ENCODE peak calls at places on chromosome 1, in five cellular contexts. B is sigmoid colon, S is spleen, Y is HCT116, W is upper lobe of left lung. M is an unnamed sample.

GRCh38 chr1:228339059-228339704 is 67.5 kb downstream of the TRIM11 start:
- DNase-seq in Y (no peak), B (no peak), W (no peak), S (no peak), M (peak)

GRCh38 chr1:153946622-153947246 is at the start of gene DENND4B:
- DNase-seq in Y (no peak), S (peak), B (peak), W (peak), M (peak)

GRCh38 chr1:17521946-17522612 is 17.4 kb upstream of the ARHGEF10L start:
- DNase-seq in W (no peak), Y (no peak), S (no peak), B (no peak), M (peak)

GRCh38 chr1:203324103-203325003 is 19.0 kb downstream of the BTG2 start:
- DNase-seq in S (peak), W (peak), Y (no peak), B (peak), M (peak)

GRCh38 chr1:102084771-102085535 is 88.2 kb upstream of the OLFM3 start:
- DNase-seq in Y (no peak), B (no peak), W (no peak), S (no peak), M (no peak)

GRCh38 chr1:232191560-232191959 is 438.4 kb downstream of the SIPA1L2 start:
- DNase-seq in S (no peak), Y (no peak), W (no peak), B (no peak), M (no peak)

GRCh38 chr1:229891227-229891626 is 175.8 kb upstream of the GALNT2 start:
- DNase-seq in W (no peak), Y (no peak), S (no peak), B (no peak), M (no peak)

GRCh38 chr1:78490861-78491310 is at the start of gene PTGFR:
- DNase-seq in B (no peak), S (no peak), W (peak), Y (no peak), M (no peak)

GRCh38 chr1:57889686-57890360 is 466.0 kb upstream of the DAB1 start:
- DNase-seq in W (no peak), Y (no peak), B (no peak), S (no peak), M (no peak)

GRCh38 chr1:208179303-208179702 is 64.9 kb downstream of the PLXNA2 start:
- DNase-seq in Y (no peak), S (no peak), B (no peak), W (peak), M (peak)

GRCh38 chr1:61124691-61125090 is 42.3 kb downstream of the NFIA start:
- DNase-seq in Y (no peak), S (no peak), B (peak), W (no peak), M (no peak)

GRCh38 chr1:83641828-83642443 is 357.0 kb downstream of the TTLL7 start:
- DNase-seq in Y (no peak), S (no peak), W (no peak), B (peak), M (no peak)

GRCh38 chr1:37974575-37974974 is 15.2 kb downstream of the SF3A3 start:
- DNase-seq in W (no peak), S (no peak), B (no peak), Y (no peak), M (no peak)

GRCh38 chr1:45569962-45570581 is 13.8 kb upstream of the NASP start:
- DNase-seq in Y (peak), B (peak), W (peak), S (peak), M (peak)

GRCh38 chr1:117877823-117878222 is 51.6 kb downstream of the GDAP2 start:
- DNase-seq in B (no peak), S (no peak), W (no peak), Y (no peak), M (no peak)

GRCh38 chr1:19672237-19672636 is 7.6 kb downstream of the HTR6 start:
- DNase-seq in S (no peak), Y (no peak), W (no peak), B (no peak), M (no peak)

GRCh38 chr1:19675797-19676196 is 11.1 kb downstream of the HTR6 start:
- DNase-seq in B (no peak), S (no peak), W (no peak), Y (no peak), M (no peak)

GRCh38 chr1:19666139-19666465 is 1.4 kb downstream of the HTR6 start:
- DNase-seq in W (no peak), S (no peak), Y (no peak), B (no peak), M (no peak)

GRCh38 chr1:19668893-19669292 is 4.2 kb downstream of the HTR6 start:
- DNase-seq in S (no peak), B (no peak), W (no peak), Y (no peak), M (no peak)

DNA sequence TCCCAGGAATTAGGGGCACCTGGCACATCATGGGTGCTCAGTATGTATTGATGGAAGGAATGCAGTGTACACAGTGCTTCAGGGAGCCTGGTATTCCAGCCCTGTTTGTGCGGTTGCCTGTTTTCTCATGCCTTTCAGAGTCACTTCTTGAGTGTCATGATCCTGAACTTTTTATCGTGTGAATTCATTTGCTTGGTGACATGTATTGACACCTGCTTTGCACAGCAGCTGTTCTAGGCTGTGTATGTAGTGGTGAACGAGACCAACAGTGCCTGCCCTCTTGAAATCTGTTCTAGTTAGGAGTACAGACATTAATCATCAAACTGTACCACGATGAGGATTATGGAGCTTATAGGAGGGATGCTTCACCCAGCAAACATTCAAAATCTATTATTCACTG is 6.1 kb downstream of the HTR6 start:
- DNase-seq in Y (no peak), S (no peak), B (no peak), W (no peak), M (no peak)
- TF ChIP-seq POLR2AphosphoS5 in Y (no peak), S (no peak), B (no peak), W (no peak), M (no peak)

GRCh38 chr1:243945727-243946126 is 95.7 kb upstream of the AKT3 start:
- DNase-seq in Y (no peak), B (no peak), W (no peak), S (no peak), M (no peak)

GRCh38 chr1:243946253-243946652 is 96.2 kb upstream of the AKT3 start:
- DNase-seq in B (no peak), S (no peak), Y (no peak), W (no peak), M (no peak)

GRCh38 chr1:243944429-243945160 is 94.6 kb upstream of the AKT3 start:
- DNase-seq in Y (no peak), B (no peak), W (no peak), S (no peak), M (no peak)

GRCh38 chr1:243942196-243943150 is 92.4 kb upstream of the AKT3 start:
- DNase-seq in Y (no peak), S (no peak), B (no peak), W (no peak), M (no peak)

GRCh38 chr1:243943671-243944428 is 93.8 kb upstream of the AKT3 start:
- DNase-seq in W (no peak), S (no peak), B (no peak), Y (no peak), M (no peak)
- H3K27ac ChIP-seq in W (no peak), S (no peak), B (no peak), Y (no peak), M (no peak)

GRCh38 chr1:3652538-3653285 is 396 bp downstream of the TP73 start:
- DNase-seq in W (no peak), S (peak), B (no peak), Y (peak), M (no peak)
- H3K4me3 ChIP-seq in W (no peak), S (peak), B (no peak), Y (peak), M (peak)

DNA sequence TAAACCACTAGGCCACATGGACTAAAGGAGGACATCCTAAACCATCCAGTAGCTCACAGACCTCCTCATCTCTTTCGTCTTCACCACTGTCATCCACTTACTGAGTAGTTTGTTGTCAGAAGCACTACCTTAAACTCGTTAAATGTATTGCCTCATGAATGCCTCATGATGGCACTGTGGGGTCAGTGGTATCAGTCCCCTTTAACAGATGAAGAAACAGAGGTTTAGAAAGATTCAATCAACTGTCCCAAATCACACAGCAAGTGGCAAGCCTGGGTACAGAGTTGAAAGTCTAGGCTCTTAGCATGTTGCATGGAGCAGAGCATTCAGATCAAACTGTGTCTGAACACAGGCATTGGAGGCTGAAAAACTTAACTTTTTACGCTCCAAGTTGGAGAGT is 183.6 kb upstream of the KIAA0040 start:
- DNase-seq in Y (peak), W (no peak), B (no peak), S (no peak), M (no peak)
- TF ChIP-seq POLR2AphosphoS5 in Y (no peak), W (no peak), B (no peak), S (no peak), M (no peak)

DNA sequence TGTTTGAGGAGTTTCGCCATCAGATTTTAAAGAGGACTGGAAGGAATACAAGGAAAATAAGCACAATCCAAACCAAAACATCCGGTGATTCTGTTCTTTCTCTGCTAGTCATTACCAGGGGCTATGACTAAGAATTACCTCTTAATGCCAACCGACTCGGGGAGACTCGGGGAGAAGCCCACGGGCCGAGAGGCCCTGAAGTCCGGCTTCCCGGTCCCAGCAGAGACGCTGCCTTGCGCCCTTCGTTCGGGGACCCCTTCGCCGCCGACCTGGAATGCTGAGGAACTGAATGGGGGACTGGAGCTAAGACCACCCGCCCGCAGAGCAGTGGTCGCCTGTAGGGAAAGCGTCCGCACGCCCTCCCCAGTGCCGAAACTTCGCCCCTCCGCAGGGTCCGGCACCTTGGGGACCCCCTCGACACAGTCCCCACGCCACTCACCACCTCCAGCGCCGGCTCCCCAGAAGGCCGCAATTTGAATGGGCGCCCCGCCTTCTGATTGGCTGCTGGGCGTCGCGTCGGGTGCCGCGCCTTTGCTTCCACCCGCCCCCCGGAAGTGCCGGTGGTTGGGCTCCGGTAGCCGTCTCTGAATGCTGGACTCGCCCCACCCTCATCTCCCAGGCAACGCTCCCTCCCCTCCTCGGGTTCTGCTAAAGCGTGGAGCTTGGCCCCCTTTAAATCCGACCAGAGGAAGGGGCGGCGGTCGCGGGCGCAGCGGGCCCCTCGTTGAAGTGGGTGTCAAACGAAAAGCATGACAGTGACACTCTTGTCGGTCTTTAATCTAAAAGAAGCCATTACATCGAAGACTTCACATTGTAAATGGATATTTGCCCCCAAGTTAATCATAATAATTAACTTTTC is at the start of gene KIF14:
- DNase-seq in Y (peak), B (peak), W (peak), S (peak), M (peak)
- H3K27ac ChIP-seq in Y (peak), B (peak), W (peak), S (peak), M (peak)

GRCh38 chr1:245260116-245260882 is 105.5 kb downstream of the KIF26B start:
- DNase-seq in B (no peak), Y (no peak), W (no peak), S (no peak), M (no peak)

GRCh38 chr1:245255783-245256182 is 101.0 kb downstream of the KIF26B start:
- DNase-seq in Y (no peak), W (no peak), B (no peak), S (no peak), M (no peak)

GRCh38 chr1:245256528-245256927 is 101.7 kb downstream of the KIF26B start:
- DNase-seq in S (no peak), W (no peak), Y (no peak), B (no peak), M (no peak)

GRCh38 chr1:245260883-245261282 is 106.1 kb downstream of the KIF26B start:
- DNase-seq in S (no peak), Y (no peak), W (no peak), B (no peak), M (no peak)

GRCh38 chr1:245258271-245258920 is 103.6 kb downstream of the KIF26B start:
- DNase-seq in Y (no peak), W (peak), B (no peak), S (no peak), M (peak)
- H3K4me3 ChIP-seq in Y (no peak), W (no peak), B (no peak), S (no peak), M (no peak)

GRCh38 chr1:236725638-236726037 is 39.3 kb downstream of the ACTN2 start:
- DNase-seq in S (no peak), B (no peak), W (no peak), Y (no peak), M (no peak)
- TF ChIP-seq POLR2AphosphoS5 in S (no peak), B (no peak), W (no peak), Y (no peak), M (no peak)

M was measured in transverse colon.